ENCODE peak calls at places on chromosome 21, in ten cellular contexts. One of them, this sample, is unnamed.

GRCh38 chr21:29697555-29698193 is 242.1 kb downstream of the GRIK1 start:
- DNase-seq in stimulated activated CD8-positive, alpha-beta memory T cell treated with anti-CD3 and anti-CD28 coated beads, Interleukin-4, amount 100 ng/mL, for 1 hour: no peak
- DNase-seq in progenitor cell of endocrine pancreas: no peak
- DNase-seq in hippocampal formation: no peak
- DNase-seq in uterus: no peak
- DNase-seq in germinal center: peak
- DNase-seq in endothelial cell: no peak
- DNase-seq in ovary: no peak
- DNase-seq in iris pigment epithelial cell: no peak
- DNase-seq in central memory CD4-positive, alpha-beta T cell: no peak
- DNase-seq in this sample: no peak

GRCh38 chr21:46585191-46585953 is 19.5 kb downstream of the S100B start:
- DNase-seq in stimulated activated CD8-positive, alpha-beta memory T cell treated with anti-CD3 and anti-CD28 coated beads, Interleukin-4, amount 100 ng/mL, for 1 hour: no peak
- DNase-seq in progenitor cell of endocrine pancreas: no peak
- DNase-seq in hippocampal formation: no peak
- DNase-seq in uterus: no peak
- DNase-seq in germinal center: no peak
- DNase-seq in endothelial cell: no peak
- DNase-seq in ovary: no peak
- DNase-seq in iris pigment epithelial cell: no peak
- DNase-seq in central memory CD4-positive, alpha-beta T cell: no peak
- DNase-seq in this sample: no peak

GRCh38 chr21:31335957-31336738 is 7.9 kb downstream of the TIAM1 start:
- DNase-seq in stimulated activated CD8-positive, alpha-beta memory T cell treated with anti-CD3 and anti-CD28 coated beads, Interleukin-4, amount 100 ng/mL, for 1 hour: no peak
- DNase-seq in progenitor cell of endocrine pancreas: no peak
- DNase-seq in hippocampal formation: peak
- DNase-seq in uterus: no peak
- DNase-seq in germinal center: no peak
- DNase-seq in endothelial cell: no peak
- DNase-seq in ovary: no peak
- DNase-seq in iris pigment epithelial cell: peak
- DNase-seq in central memory CD4-positive, alpha-beta T cell: no peak
- DNase-seq in this sample: no peak

GRCh38 chr21:42302292-42302650 is 12.9 kb downstream of the TFF3 start:
- DNase-seq in stimulated activated CD8-positive, alpha-beta memory T cell treated with anti-CD3 and anti-CD28 coated beads, Interleukin-4, amount 100 ng/mL, for 1 hour: no peak
- DNase-seq in progenitor cell of endocrine pancreas: no peak
- DNase-seq in hippocampal formation: no peak
- DNase-seq in uterus: no peak
- DNase-seq in germinal center: no peak
- DNase-seq in endothelial cell: no peak
- DNase-seq in ovary: no peak
- DNase-seq in iris pigment epithelial cell: no peak
- DNase-seq in central memory CD4-positive, alpha-beta T cell: no peak
- DNase-seq in this sample: no peak

GRCh38 chr21:45116066-45116465 is 41.7 kb downstream of the ADARB1 start:
- DNase-seq in stimulated activated CD8-positive, alpha-beta memory T cell treated with anti-CD3 and anti-CD28 coated beads, Interleukin-4, amount 100 ng/mL, for 1 hour: no peak
- DNase-seq in progenitor cell of endocrine pancreas: no peak
- DNase-seq in hippocampal formation: no peak
- DNase-seq in uterus: no peak
- DNase-seq in germinal center: no peak
- DNase-seq in endothelial cell: no peak
- DNase-seq in ovary: no peak
- DNase-seq in iris pigment epithelial cell: no peak
- DNase-seq in central memory CD4-positive, alpha-beta T cell: no peak
- DNase-seq in this sample: no peak

GRCh38 chr21:27804515-27804914 is 837.6 kb upstream of the ADAMTS5 start:
- DNase-seq in stimulated activated CD8-positive, alpha-beta memory T cell treated with anti-CD3 and anti-CD28 coated beads, Interleukin-4, amount 100 ng/mL, for 1 hour: no peak
- DNase-seq in progenitor cell of endocrine pancreas: no peak
- DNase-seq in hippocampal formation: no peak
- DNase-seq in uterus: no peak
- DNase-seq in germinal center: no peak
- DNase-seq in endothelial cell: no peak
- DNase-seq in ovary: no peak
- DNase-seq in iris pigment epithelial cell: no peak
- DNase-seq in central memory CD4-positive, alpha-beta T cell: no peak
- DNase-seq in this sample: no peak

GRCh38 chr21:35583566-35584216 is 476.6 kb downstream of the SETD4 start:
- DNase-seq in stimulated activated CD8-positive, alpha-beta memory T cell treated with anti-CD3 and anti-CD28 coated beads, Interleukin-4, amount 100 ng/mL, for 1 hour: no peak
- DNase-seq in progenitor cell of endocrine pancreas: no peak
- DNase-seq in hippocampal formation: no peak
- DNase-seq in uterus: no peak
- DNase-seq in germinal center: no peak
- DNase-seq in endothelial cell: no peak
- DNase-seq in ovary: no peak
- DNase-seq in iris pigment epithelial cell: no peak
- DNase-seq in central memory CD4-positive, alpha-beta T cell: no peak
- DNase-seq in this sample: no peak

GRCh38 chr21:18617291-18617690 is 213.7 kb upstream of the TMPRSS15 start:
- DNase-seq in stimulated activated CD8-positive, alpha-beta memory T cell treated with anti-CD3 and anti-CD28 coated beads, Interleukin-4, amount 100 ng/mL, for 1 hour: no peak
- DNase-seq in progenitor cell of endocrine pancreas: no peak
- DNase-seq in hippocampal formation: no peak
- DNase-seq in uterus: no peak
- DNase-seq in germinal center: no peak
- DNase-seq in endothelial cell: no peak
- DNase-seq in ovary: no peak
- DNase-seq in iris pigment epithelial cell: no peak
- DNase-seq in central memory CD4-positive, alpha-beta T cell: no peak
- DNase-seq in this sample: no peak

GRCh38 chr21:42695324-42696025 is 42.1 kb downstream of the PDE9A start:
- DNase-seq in stimulated activated CD8-positive, alpha-beta memory T cell treated with anti-CD3 and anti-CD28 coated beads, Interleukin-4, amount 100 ng/mL, for 1 hour: no peak
- DNase-seq in progenitor cell of endocrine pancreas: no peak
- DNase-seq in hippocampal formation: no peak
- DNase-seq in uterus: no peak
- DNase-seq in germinal center: no peak
- DNase-seq in endothelial cell: no peak
- DNase-seq in ovary: no peak
- DNase-seq in iris pigment epithelial cell: peak
- DNase-seq in central memory CD4-positive, alpha-beta T cell: no peak
- DNase-seq in this sample: no peak

GRCh38 chr21:14926186-14926585 is 138.6 kb downstream of the NRIP1 start:
- DNase-seq in stimulated activated CD8-positive, alpha-beta memory T cell treated with anti-CD3 and anti-CD28 coated beads, Interleukin-4, amount 100 ng/mL, for 1 hour: no peak
- DNase-seq in progenitor cell of endocrine pancreas: no peak
- DNase-seq in hippocampal formation: no peak
- DNase-seq in uterus: no peak
- DNase-seq in germinal center: no peak
- DNase-seq in endothelial cell: no peak
- DNase-seq in ovary: no peak
- DNase-seq in iris pigment epithelial cell: no peak
- DNase-seq in central memory CD4-positive, alpha-beta T cell: no peak
- DNase-seq in this sample: no peak

GRCh38 chr21:36732761-36733160 is 33.8 kb downstream of the SIM2 start:
- DNase-seq in stimulated activated CD8-positive, alpha-beta memory T cell treated with anti-CD3 and anti-CD28 coated beads, Interleukin-4, amount 100 ng/mL, for 1 hour: no peak
- DNase-seq in progenitor cell of endocrine pancreas: no peak
- DNase-seq in hippocampal formation: no peak
- DNase-seq in uterus: no peak
- DNase-seq in germinal center: no peak
- DNase-seq in endothelial cell: no peak
- DNase-seq in ovary: no peak
- DNase-seq in iris pigment epithelial cell: no peak
- DNase-seq in central memory CD4-positive, alpha-beta T cell: no peak
- DNase-seq in this sample: no peak

GRCh38 chr21:44521928-44522752 is 17.9 kb downstream of the KRTAP10-1 start:
- DNase-seq in stimulated activated CD8-positive, alpha-beta memory T cell treated with anti-CD3 and anti-CD28 coated beads, Interleukin-4, amount 100 ng/mL, for 1 hour: no peak
- DNase-seq in progenitor cell of endocrine pancreas: no peak
- DNase-seq in hippocampal formation: no peak
- DNase-seq in uterus: peak
- DNase-seq in germinal center: no peak
- DNase-seq in endothelial cell: no peak
- DNase-seq in ovary: no peak
- DNase-seq in iris pigment epithelial cell: no peak
- DNase-seq in central memory CD4-positive, alpha-beta T cell: no peak
- DNase-seq in this sample: no peak

GRCh38 chr21:41507521-41508414 is at the start of gene TMPRSS2:
- DNase-seq in stimulated activated CD8-positive, alpha-beta memory T cell treated with anti-CD3 and anti-CD28 coated beads, Interleukin-4, amount 100 ng/mL, for 1 hour: no peak
- DNase-seq in progenitor cell of endocrine pancreas: peak
- DNase-seq in hippocampal formation: no peak
- DNase-seq in uterus: no peak
- DNase-seq in germinal center: no peak
- DNase-seq in endothelial cell: peak
- DNase-seq in ovary: no peak
- DNase-seq in iris pigment epithelial cell: no peak
- DNase-seq in central memory CD4-positive, alpha-beta T cell: no peak
- DNase-seq in this sample: no peak

GRCh38 chr21:43287974-43288755 is 119.4 kb downstream of the CRYAA start:
- DNase-seq in stimulated activated CD8-positive, alpha-beta memory T cell treated with anti-CD3 and anti-CD28 coated beads, Interleukin-4, amount 100 ng/mL, for 1 hour: no peak
- DNase-seq in progenitor cell of endocrine pancreas: no peak
- DNase-seq in hippocampal formation: no peak
- DNase-seq in uterus: no peak
- DNase-seq in germinal center: no peak
- DNase-seq in endothelial cell: no peak
- DNase-seq in ovary: no peak
- DNase-seq in iris pigment epithelial cell: no peak
- DNase-seq in central memory CD4-positive, alpha-beta T cell: no peak
- DNase-seq in this sample: no peak